ENCODE peak calls at places on chromosomes 5 and 9, in six cellular contexts. B, M, K, Q, Z and I are unnamed samples.

GRCh38 chr9:128206484-128206883 is 3.3 kb downstream of the DNM1 start:
- DNase-seq in K (no peak), M (no peak), Z (no peak), B (no peak), Q (no peak), I (no peak)

GRCh38 chr5:159873680-159874079 is 42.6 kb upstream of the ADRA1B start:
- DNase-seq in K (no peak), Q (no peak), B (peak; percentile 18), Z (no peak), M (no peak), I (no peak)

GRCh38 chr5:80070338-80071056 is 35.3 kb downstream of the THBS4 start:
- DNase-seq in K (no peak), Q (no peak), Z (no peak), M (no peak), B (no peak), I (peak; percentile 43)

GRCh38 chr9:1222511-1222910 is 172.4 kb downstream of the DMRT2 start:
- DNase-seq in K (no peak), M (no peak), B (no peak), Z (no peak), Q (no peak), I (no peak)

GRCh38 chr5:115555084-115555633 is 10.6 kb upstream of the FEM1C start:
- DNase-seq in B (no peak), M (no peak), K (no peak), Q (no peak), Z (no peak), I (no peak)

GRCh38 chr5:133552925-133553525 is 59.3 kb downstream of the FSTL4 start:
- DNase-seq in K (peak; percentile 41), M (peak; percentile 63), Z (peak; percentile 89), B (peak; percentile 62), Q (peak; percentile 25), I (peak; percentile 57)

GRCh38 chr9:121906074-121906520 is 187.0 kb downstream of the TTLL11 start:
- DNase-seq in M (no peak), K (no peak), B (no peak), Q (no peak), Z (no peak), I (no peak)

GRCh38 chr5:58246521-58246944 is 213.4 kb downstream of the PLK2 start:
- DNase-seq in Q (no peak), M (no peak), Z (no peak), B (no peak), K (no peak), I (no peak)

GRCh38 chr5:110086658-110087388 is 397.1 kb downstream of the MAN2A1 start:
- DNase-seq in K (no peak), B (no peak), Z (no peak), Q (no peak), M (no peak), I (peak; percentile 32)

GRCh38 chr9:131587331-131587730 is 42.0 kb downstream of the PRRT1B start:
- DNase-seq in K (no peak), M (no peak), Q (no peak), Z (no peak), B (no peak), I (no peak)

GRCh38 chr5:665541-665955 is 27.6 kb downstream of the TPPP start:
- DNase-seq in Z (no peak), M (peak; percentile 34), K (no peak), B (no peak), Q (no peak), I (no peak)

GRCh38 chr9:90943341-90943740 is 141.7 kb downstream of the SYK start:
- DNase-seq in Z (no peak), M (no peak), K (no peak), Q (no peak), B (no peak), I (no peak)

DNA sequence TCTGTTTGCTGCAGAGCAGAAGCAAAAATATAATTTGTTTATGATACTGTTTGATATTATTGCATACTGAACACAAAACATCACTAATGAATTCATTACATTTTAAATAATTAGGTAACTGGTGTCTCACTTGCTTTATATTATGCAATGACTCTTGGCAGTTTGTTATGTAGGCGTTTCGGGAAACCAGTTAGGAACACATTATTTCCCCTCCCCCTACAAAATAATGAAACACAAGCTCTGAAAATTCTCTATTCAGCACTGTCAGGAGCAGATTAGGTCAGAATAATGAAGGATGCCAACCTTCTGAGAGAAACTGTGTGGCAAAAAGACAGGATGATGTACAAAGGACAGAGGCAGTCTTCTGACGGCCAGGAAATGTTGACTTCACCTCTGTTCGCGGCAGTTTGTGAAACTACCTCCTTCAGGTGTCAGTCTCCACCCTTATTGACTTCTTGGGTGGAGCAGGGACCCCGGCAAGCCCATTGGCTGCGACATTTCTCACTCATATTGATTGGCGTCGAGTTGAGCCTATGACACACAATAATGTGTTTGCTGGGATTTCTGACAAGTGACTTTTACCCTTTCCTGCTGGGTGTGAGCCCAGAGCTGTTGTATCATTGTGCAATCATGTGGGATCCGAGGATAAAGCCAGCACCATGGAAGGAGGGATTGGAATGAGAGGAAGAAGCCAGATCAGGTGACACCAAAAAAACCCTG is 34.0 kb downstream of the SH3PXD2B start:
- DNase-seq in Q (peak; percentile 91), K (peak; percentile 60), B (peak; percentile 60), M (peak; percentile 41), Z (peak; percentile 59), I (peak; percentile 50)
- TF ChIP-seq POLR2A in Q (no peak), K (no peak), B (no peak), M (no peak), Z (no peak), I (no peak)

GRCh38 chr5:66960373-66961137 is 236.0 kb downstream of the CD180 start:
- DNase-seq in K (no peak), Z (no peak), Q (peak; percentile 23), M (no peak), B (no peak), I (no peak)
- TF ChIP-seq MAX in K (no peak), Z (no peak), Q (no peak), M (no peak), B (no peak), I (no peak)

GRCh38 chr9:29213374-29214161 is 1640.3 kb upstream of the C9orf72 start:
- DNase-seq in Z (peak; percentile 83), B (peak; percentile 50), Q (no peak), M (no peak), K (no peak), I (no peak)
- H3K4me3 ChIP-seq in Z (peak within 1 kb of the TSS; percentile 88), B (peak within 1 kb of the TSS; percentile 51), Q (no peak within 1 kb of the TSS), M (no peak within 1 kb of the TSS), K (no peak within 1 kb of the TSS), I (no peak within 1 kb of the TSS)

DNA sequence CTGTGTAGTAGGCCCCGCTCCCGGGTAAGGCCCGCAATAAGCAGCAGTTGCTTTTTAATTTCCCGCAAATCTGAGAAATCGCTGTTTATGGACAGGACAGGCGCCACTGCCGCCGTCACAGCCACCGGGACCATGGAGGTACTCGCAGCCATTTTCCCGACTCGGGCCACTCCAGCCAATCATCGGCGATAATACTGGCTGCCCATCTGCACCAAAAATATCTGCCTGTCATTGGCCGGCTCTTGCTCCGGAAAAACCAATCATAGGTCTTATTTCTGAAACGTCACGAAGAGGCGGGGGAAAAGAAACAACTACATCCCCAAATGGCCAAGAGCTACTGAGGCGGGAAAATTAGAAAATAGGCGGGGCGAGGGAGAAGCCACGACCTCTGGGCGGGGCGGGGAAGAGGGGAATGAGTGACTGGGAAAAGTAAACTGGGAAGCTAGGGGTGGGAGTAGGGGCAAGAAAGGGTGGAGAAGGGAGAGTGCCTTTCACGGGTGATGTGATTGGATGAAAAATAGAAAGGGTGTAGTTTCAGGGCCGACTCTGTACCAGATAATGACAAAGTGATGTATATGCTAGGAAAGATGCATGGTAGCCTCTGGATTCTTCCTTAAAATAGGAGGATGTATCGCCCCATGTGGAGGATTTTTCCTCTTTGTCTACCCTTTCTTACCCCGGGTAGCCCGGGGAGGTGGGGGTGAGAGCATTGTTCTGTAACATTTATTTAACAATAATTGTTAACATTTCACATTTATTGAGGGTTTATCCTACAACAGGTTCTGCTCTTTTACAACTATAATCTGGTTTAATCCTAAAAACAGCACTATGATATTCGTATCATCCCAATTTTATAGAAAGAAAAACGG is at the start of gene CDC23:
- DNase-seq in K (peak; percentile 97), B (peak; percentile 100), M (peak; percentile 98), Z (peak; percentile 90), Q (peak; percentile 99), I (peak; percentile 97)
- TF ChIP-seq POLR2A in K (peak; percentile 53), B (peak; percentile 60), M (peak; percentile 96), Z (peak; percentile 89), Q (peak; percentile 74), I (peak; percentile 66)

GRCh38 chr9:76516350-76516749 is 57.4 kb downstream of the GCNT1 start:
- DNase-seq in B (no peak), K (no peak), Q (no peak), M (peak; percentile 3), Z (no peak), I (no peak)

GRCh38 chr9:76510041-76510440 is 51.1 kb downstream of the GCNT1 start:
- DNase-seq in B (no peak), Q (no peak), K (no peak), M (no peak), Z (no peak), I (no peak)

GRCh38 chr9:76516871-76517270 is 57.9 kb downstream of the GCNT1 start:
- DNase-seq in Z (no peak), K (no peak), M (no peak), B (no peak), Q (no peak), I (peak; percentile 28)

GRCh38 chr9:76512826-76513225 is 53.8 kb downstream of the GCNT1 start:
- DNase-seq in K (no peak), Z (no peak), B (no peak), Q (no peak), M (no peak), I (no peak)
- TF ChIP-seq MAX in K (no peak), Z (no peak), B (no peak), Q (no peak), M (no peak), I (no peak)

GRCh38 chr5:140220032-140220697 is 45.2 kb downstream of the CYSTM1 start:
- DNase-seq in M (no peak), Z (no peak), K (no peak), B (no peak), Q (no peak), I (no peak)
- H3K4me3 ChIP-seq in M (no peak overlapping the region), Z (no peak overlapping the region), K (no peak overlapping the region), B (no peak overlapping the region), Q (peak overlapping the region; percentile 13), I (no peak overlapping the region)